ENCODE peak calls at places on chromosomes 12 and 14, in six cellular contexts. One of them, this sample, is unnamed.

GRCh38 chr14:104553166-104554087 is 26.1 kb upstream of the C14orf180 start:
- DNase-seq in GM12865: no peak
- DNase-seq in BE2C: peak; percentile 2
- DNase-seq in HAP-1: peak; percentile 5
- DNase-seq in IMR-90: no peak
- DNase-seq in WERI-Rb-1: peak; percentile 3
- DNase-seq in this sample: no peak

GRCh38 chr12:82474181-82474797 is 116.0 kb downstream of the METTL25 start:
- DNase-seq in GM12865: peak; percentile 4
- DNase-seq in BE2C: no peak
- DNase-seq in HAP-1: no peak
- DNase-seq in IMR-90: no peak
- DNase-seq in WERI-Rb-1: no peak
- DNase-seq in this sample: no peak

GRCh38 chr14:96038920-96039632 is at the start of gene C14orf132:
- DNase-seq in GM12865: peak; percentile 11
- DNase-seq in BE2C: peak; percentile 89
- DNase-seq in HAP-1: peak; percentile 77
- DNase-seq in IMR-90: peak; percentile 48
- DNase-seq in WERI-Rb-1: peak; percentile 83
- DNase-seq in this sample: no peak

GRCh38 chr12:98744692-98745091 is 99.6 kb downstream of the APAF1 start:
- DNase-seq in GM12865: no peak
- DNase-seq in BE2C: no peak
- DNase-seq in HAP-1: no peak
- DNase-seq in IMR-90: no peak
- DNase-seq in WERI-Rb-1: no peak
- DNase-seq in this sample: no peak

GRCh38 chr14:100884456-100884855 is 19.1 kb downstream of the RTL1 start:
- DNase-seq in GM12865: no peak
- DNase-seq in BE2C: no peak
- DNase-seq in HAP-1: no peak
- DNase-seq in IMR-90: no peak
- DNase-seq in WERI-Rb-1: no peak
- DNase-seq in this sample: no peak

GRCh38 chr14:106318700-106319099 is 792.3 kb downstream of the TMEM121 start:
- DNase-seq in GM12865: peak; percentile 38
- DNase-seq in BE2C: no peak
- DNase-seq in HAP-1: no peak
- DNase-seq in IMR-90: no peak
- DNase-seq in WERI-Rb-1: no peak
- DNase-seq in this sample: no peak

GRCh38 chr12:26623136-26623535 is 209.9 kb downstream of the ITPR2 start:
- DNase-seq in GM12865: no peak
- DNase-seq in BE2C: no peak
- DNase-seq in HAP-1: no peak
- DNase-seq in IMR-90: no peak
- DNase-seq in WERI-Rb-1: no peak
- DNase-seq in this sample: no peak

GRCh38 chr12:113062502-113063395 is 6.2 kb downstream of the DTX1 start:
- DNase-seq in GM12865: no peak
- DNase-seq in BE2C: no peak
- DNase-seq in HAP-1: no peak
- DNase-seq in IMR-90: no peak
- DNase-seq in WERI-Rb-1: peak; percentile 49
- DNase-seq in this sample: no peak

GRCh38 chr14:49497725-49498348 is 88.3 kb downstream of the RPS29 start:
- DNase-seq in GM12865: peak; percentile 81
- DNase-seq in BE2C: peak; percentile 14
- DNase-seq in HAP-1: peak; percentile 26
- DNase-seq in IMR-90: peak; percentile 74
- DNase-seq in WERI-Rb-1: peak; percentile 15
- DNase-seq in this sample: peak; percentile 85

GRCh38 chr12:12736759-12737676 is 19.9 kb downstream of the CDKN1B start:
- DNase-seq in GM12865: peak; percentile 86
- DNase-seq in BE2C: peak; percentile 32
- DNase-seq in HAP-1: peak; percentile 42
- DNase-seq in IMR-90: peak; percentile 85
- DNase-seq in WERI-Rb-1: no peak
- DNase-seq in this sample: peak; percentile 78

GRCh38 chr12:30908389-30909087 is 18.0 kb upstream of the TSPAN11 start:
- DNase-seq in GM12865: no peak
- DNase-seq in BE2C: no peak
- DNase-seq in HAP-1: no peak
- DNase-seq in IMR-90: peak; percentile 45
- DNase-seq in WERI-Rb-1: no peak
- DNase-seq in this sample: no peak

GRCh38 chr14:103801459-103801858 is 45.9 kb downstream of the PPP1R13B start:
- DNase-seq in GM12865: no peak
- DNase-seq in BE2C: no peak
- DNase-seq in HAP-1: no peak
- DNase-seq in IMR-90: peak; percentile 79
- DNase-seq in WERI-Rb-1: no peak
- DNase-seq in this sample: no peak

GRCh38 chr14:101008631-101009336 is 105.3 kb upstream of the RTL1 start:
- DNase-seq in GM12865: no peak
- DNase-seq in BE2C: no peak
- DNase-seq in HAP-1: no peak
- DNase-seq in IMR-90: peak; percentile 34
- DNase-seq in WERI-Rb-1: no peak
- DNase-seq in this sample: no peak

GRCh38 chr12:27866382-27867101 is 86.5 kb upstream of the MANSC4 start:
- DNase-seq in GM12865: no peak
- DNase-seq in BE2C: no peak
- DNase-seq in HAP-1: no peak
- DNase-seq in IMR-90: peak; percentile 70
- DNase-seq in WERI-Rb-1: no peak
- DNase-seq in this sample: no peak

GRCh38 chr12:62537544-62537943 is 70.9 kb downstream of the MON2 start:
- DNase-seq in GM12865: no peak
- DNase-seq in BE2C: no peak
- DNase-seq in HAP-1: no peak
- DNase-seq in IMR-90: peak; percentile 78
- DNase-seq in WERI-Rb-1: no peak
- DNase-seq in this sample: no peak

GRCh38 chr12:116882742-116883141 is 1.5 kb upstream of the HRK start:
- DNase-seq in GM12865: no peak
- DNase-seq in BE2C: peak; percentile 20
- DNase-seq in HAP-1: no peak
- DNase-seq in IMR-90: peak; percentile 61
- DNase-seq in WERI-Rb-1: no peak
- DNase-seq in this sample: no peak

GRCh38 chr12:2492166-2492705 is 302.5 kb upstream of the FKBP4 start:
- DNase-seq in GM12865: no peak
- DNase-seq in BE2C: no peak
- DNase-seq in HAP-1: no peak
- DNase-seq in IMR-90: no peak
- DNase-seq in WERI-Rb-1: no peak
- DNase-seq in this sample: no peak

GRCh38 chr12:117114784-117115183 is 15.6 kb upstream of the TESC start:
- DNase-seq in GM12865: no peak
- DNase-seq in BE2C: no peak
- DNase-seq in HAP-1: no peak
- DNase-seq in IMR-90: no peak
- DNase-seq in WERI-Rb-1: no peak
- DNase-seq in this sample: no peak

GRCh38 chr12:49956663-49957569 is 4.8 kb upstream of the AQP5 start:
- DNase-seq in GM12865: no peak
- DNase-seq in BE2C: no peak
- DNase-seq in HAP-1: no peak
- DNase-seq in IMR-90: no peak
- DNase-seq in WERI-Rb-1: no peak
- DNase-seq in this sample: no peak

GRCh38 chr14:91872011-91872476 is 4.7 kb upstream of the TC2N start:
- DNase-seq in GM12865: peak; percentile 65
- DNase-seq in BE2C: no peak
- DNase-seq in HAP-1: no peak
- DNase-seq in IMR-90: no peak
- DNase-seq in WERI-Rb-1: no peak
- DNase-seq in this sample: no peak

GRCh38 chr12:128771681-128772080 is 52.1 kb downstream of the SLC15A4 start:
- DNase-seq in GM12865: no peak
- DNase-seq in BE2C: no peak
- DNase-seq in HAP-1: no peak
- DNase-seq in IMR-90: peak; percentile 4
- DNase-seq in WERI-Rb-1: no peak
- DNase-seq in this sample: no peak

GRCh38 chr12:71166280-71166679 is 8.5 kb upstream of the TSPAN8 start:
- DNase-seq in GM12865: no peak
- DNase-seq in BE2C: no peak
- DNase-seq in HAP-1: no peak
- DNase-seq in IMR-90: no peak
- DNase-seq in WERI-Rb-1: no peak
- DNase-seq in this sample: no peak

GRCh38 chr12:13195848-13196301 is 651 bp upstream of the EMP1 start:
- DNase-seq in GM12865: no peak
- DNase-seq in BE2C: no peak
- DNase-seq in HAP-1: no peak
- DNase-seq in IMR-90: peak; percentile 68
- DNase-seq in WERI-Rb-1: no peak
- DNase-seq in this sample: no peak

GRCh38 chr14:101118746-101119610 is 215.5 kb upstream of the RTL1 start:
- DNase-seq in GM12865: no peak
- DNase-seq in BE2C: no peak
- DNase-seq in HAP-1: no peak
- DNase-seq in IMR-90: no peak
- DNase-seq in WERI-Rb-1: no peak
- DNase-seq in this sample: no peak

GRCh38 chr14:24315807-24316596 is 4.7 kb downstream of the LTB4R start:
- DNase-seq in GM12865: no peak
- DNase-seq in BE2C: peak; percentile 50
- DNase-seq in HAP-1: no peak
- DNase-seq in IMR-90: no peak
- DNase-seq in WERI-Rb-1: no peak
- DNase-seq in this sample: no peak

GRCh38 chr12:110637869-110638441 is 24.0 kb downstream of the TCTN1 start:
- DNase-seq in GM12865: no peak
- DNase-seq in BE2C: no peak
- DNase-seq in HAP-1: no peak
- DNase-seq in IMR-90: no peak
- DNase-seq in WERI-Rb-1: no peak
- DNase-seq in this sample: no peak

GRCh38 chr14:39034481-39035296 is 68.3 kb downstream of the SEC23A start:
- DNase-seq in GM12865: no peak
- DNase-seq in BE2C: peak; percentile 67
- DNase-seq in HAP-1: peak; percentile 24
- DNase-seq in IMR-90: no peak
- DNase-seq in WERI-Rb-1: no peak
- DNase-seq in this sample: no peak

GRCh38 chr12:63420206-63420644 is 248.1 kb downstream of the DPY19L2 start:
- DNase-seq in GM12865: peak; percentile 75
- DNase-seq in BE2C: peak; percentile 69
- DNase-seq in HAP-1: peak; percentile 83
- DNase-seq in IMR-90: peak; percentile 59
- DNase-seq in WERI-Rb-1: peak; percentile 80
- DNase-seq in this sample: peak; percentile 70

GRCh38 chr12:54033980-54034783 is 1.3 kb downstream of the HOXC5 start:
- DNase-seq in GM12865: no peak
- DNase-seq in BE2C: no peak
- DNase-seq in HAP-1: peak; percentile 62
- DNase-seq in IMR-90: no peak
- DNase-seq in WERI-Rb-1: no peak
- DNase-seq in this sample: no peak
- H3K4me3 ChIP-seq in GM12865: no peak overlapping the region
- H3K4me3 ChIP-seq in BE2C: peak overlapping the region; percentile 71
- H3K4me3 ChIP-seq in HAP-1: peak overlapping the region; percentile 22
- H3K4me3 ChIP-seq in IMR-90: no peak overlapping the region
- H3K4me3 ChIP-seq in WERI-Rb-1: peak overlapping the region; percentile 37
- H3K4me3 ChIP-seq in this sample: no peak overlapping the region

GRCh38 chr14:68686724-68687123 is 106.1 kb downstream of the ZFP36L1 start:
- DNase-seq in GM12865: no peak
- DNase-seq in BE2C: no peak
- DNase-seq in HAP-1: no peak
- DNase-seq in IMR-90: no peak
- DNase-seq in WERI-Rb-1: no peak
- DNase-seq in this sample: no peak

GRCh38 chr14:68683326-68683725 is 109.5 kb downstream of the ZFP36L1 start:
- DNase-seq in GM12865: no peak
- DNase-seq in BE2C: no peak
- DNase-seq in HAP-1: no peak
- DNase-seq in IMR-90: peak; percentile 24
- DNase-seq in WERI-Rb-1: no peak
- DNase-seq in this sample: no peak

GRCh38 chr14:68685419-68686211 is 107.3 kb downstream of the ZFP36L1 start:
- DNase-seq in GM12865: peak; percentile 91
- DNase-seq in BE2C: no peak
- DNase-seq in HAP-1: no peak
- DNase-seq in IMR-90: peak; percentile 84
- DNase-seq in WERI-Rb-1: no peak
- DNase-seq in this sample: no peak

GRCh38 chr14:68686212-68686478 is 106.7 kb downstream of the ZFP36L1 start:
- DNase-seq in GM12865: no peak
- DNase-seq in BE2C: no peak
- DNase-seq in HAP-1: no peak
- DNase-seq in IMR-90: no peak
- DNase-seq in WERI-Rb-1: no peak
- DNase-seq in this sample: no peak

GRCh38 chr14:68684466-68685418 is 108.1 kb downstream of the ZFP36L1 start:
- DNase-seq in GM12865: no peak
- DNase-seq in BE2C: no peak
- DNase-seq in HAP-1: no peak
- DNase-seq in IMR-90: no peak
- DNase-seq in WERI-Rb-1: no peak
- DNase-seq in this sample: no peak
- H3K4me3 ChIP-seq in GM12865: no peak overlapping the region
- H3K4me3 ChIP-seq in BE2C: no peak overlapping the region
- H3K4me3 ChIP-seq in HAP-1: no peak overlapping the region
- H3K4me3 ChIP-seq in IMR-90: no peak overlapping the region
- H3K4me3 ChIP-seq in WERI-Rb-1: no peak overlapping the region
- H3K4me3 ChIP-seq in this sample: no peak overlapping the region

GRCh38 chr14:72839753-72840390 is 54.0 kb downstream of the DPF3 start:
- DNase-seq in GM12865: no peak
- DNase-seq in BE2C: no peak
- DNase-seq in HAP-1: no peak
- DNase-seq in IMR-90: no peak
- DNase-seq in WERI-Rb-1: no peak
- DNase-seq in this sample: no peak
- H3K4me3 ChIP-seq in GM12865: no peak overlapping the region
- H3K4me3 ChIP-seq in BE2C: no peak overlapping the region
- H3K4me3 ChIP-seq in HAP-1: no peak overlapping the region
- H3K4me3 ChIP-seq in IMR-90: no peak overlapping the region
- H3K4me3 ChIP-seq in WERI-Rb-1: no peak overlapping the region
- H3K4me3 ChIP-seq in this sample: no peak overlapping the region

GRCh38 chr12:108855284-108856169 is 1.9 kb downstream of the SSH1 start:
- DNase-seq in GM12865: no peak
- DNase-seq in BE2C: no peak
- DNase-seq in HAP-1: no peak
- DNase-seq in IMR-90: peak; percentile 52
- DNase-seq in WERI-Rb-1: no peak
- DNase-seq in this sample: no peak
- H3K4me3 ChIP-seq in GM12865: peak overlapping the region; percentile 98
- H3K4me3 ChIP-seq in BE2C: peak overlapping the region; percentile 83
- H3K4me3 ChIP-seq in HAP-1: peak overlapping the region; percentile 60
- H3K4me3 ChIP-seq in IMR-90: peak overlapping the region; percentile 93
- H3K4me3 ChIP-seq in WERI-Rb-1: no peak overlapping the region
- H3K4me3 ChIP-seq in this sample: no peak overlapping the region

This sample was measured in Jurkat, Clone E6-1.